ENCODE peak calls at places on chromosome 14, in nine cellular contexts. One of them, this sample, is unnamed.

GRCh38 chr14:24310666-24311604 is at the start of gene LTB4R:
- DNase-seq in MG63: no peak
- DNase-seq in GM12865: peak; percentile 87
- DNase-seq in ovary: peak; percentile 79
- DNase-seq in CD8-positive, alpha-beta memory T cell: peak; percentile 82
- DNase-seq in left ventricle myocardium inferior: peak; percentile 79
- DNase-seq in neuronal stem cell: no peak
- DNase-seq in fibroblast of lung: peak; percentile 82
- DNase-seq in mucosa of descending colon: peak; percentile 88
- DNase-seq in this sample: peak; percentile 94

GRCh38 chr14:100528962-100529560 is 58.2 kb downstream of the BEGAIN start:
- DNase-seq in left ventricle myocardium inferior: peak; percentile 6
- DNase-seq in MG63: no peak
- DNase-seq in ovary: no peak
- DNase-seq in mucosa of descending colon: no peak
- DNase-seq in CD8-positive, alpha-beta memory T cell: peak; percentile 44
- DNase-seq in neuronal stem cell: no peak
- DNase-seq in fibroblast of lung: no peak
- DNase-seq in GM12865: no peak
- DNase-seq in this sample: peak; percentile 17

GRCh38 chr14:67444395-67444794 is 32.4 kb upstream of the PLEK2 start:
- DNase-seq in GM12865: no peak
- DNase-seq in MG63: no peak
- DNase-seq in left ventricle myocardium inferior: no peak
- DNase-seq in neuronal stem cell: no peak
- DNase-seq in ovary: no peak
- DNase-seq in CD8-positive, alpha-beta memory T cell: no peak
- DNase-seq in fibroblast of lung: no peak
- DNase-seq in mucosa of descending colon: no peak
- DNase-seq in this sample: no peak

GRCh38 chr14:36817071-36817930 is 155.6 kb downstream of the PAX9 start:
- DNase-seq in left ventricle myocardium inferior: no peak
- DNase-seq in GM12865: no peak
- DNase-seq in ovary: no peak
- DNase-seq in MG63: no peak
- DNase-seq in CD8-positive, alpha-beta memory T cell: no peak
- DNase-seq in fibroblast of lung: no peak
- DNase-seq in mucosa of descending colon: no peak
- DNase-seq in neuronal stem cell: no peak
- DNase-seq in this sample: no peak

GRCh38 chr14:78448483-78449094 is 278.4 kb downstream of the NRXN3 start:
- DNase-seq in fibroblast of lung: peak; percentile 3
- DNase-seq in CD8-positive, alpha-beta memory T cell: no peak
- DNase-seq in ovary: no peak
- DNase-seq in neuronal stem cell: peak; percentile 71
- DNase-seq in GM12865: peak; percentile 74
- DNase-seq in MG63: peak; percentile 1
- DNase-seq in left ventricle myocardium inferior: no peak
- DNase-seq in mucosa of descending colon: no peak
- DNase-seq in this sample: peak; percentile 64

GRCh38 chr14:75294649-75295033 is 16.0 kb downstream of the FOS start:
- DNase-seq in fibroblast of lung: no peak
- DNase-seq in GM12865: no peak
- DNase-seq in neuronal stem cell: no peak
- DNase-seq in left ventricle myocardium inferior: no peak
- DNase-seq in CD8-positive, alpha-beta memory T cell: no peak
- DNase-seq in ovary: no peak
- DNase-seq in MG63: no peak
- DNase-seq in mucosa of descending colon: no peak
- DNase-seq in this sample: no peak

GRCh38 chr14:90381999-90382451 is 14.8 kb upstream of the CALM1 start:
- DNase-seq in GM12865: peak; percentile 32
- DNase-seq in ovary: peak; percentile 47
- DNase-seq in MG63: no peak
- DNase-seq in mucosa of descending colon: peak; percentile 88
- DNase-seq in neuronal stem cell: no peak
- DNase-seq in fibroblast of lung: no peak
- DNase-seq in CD8-positive, alpha-beta memory T cell: peak; percentile 54
- DNase-seq in left ventricle myocardium inferior: no peak
- DNase-seq in this sample: peak; percentile 86

GRCh38 chr14:57209561-57209960 is 59.1 kb downstream of the EXOC5 start:
- DNase-seq in MG63: no peak
- DNase-seq in GM12865: no peak
- DNase-seq in neuronal stem cell: no peak
- DNase-seq in fibroblast of lung: peak; percentile 74
- DNase-seq in mucosa of descending colon: no peak
- DNase-seq in CD8-positive, alpha-beta memory T cell: no peak
- DNase-seq in ovary: no peak
- DNase-seq in left ventricle myocardium inferior: no peak
- DNase-seq in this sample: no peak

GRCh38 chr14:68148276-68148675 is 328.7 kb downstream of the RAD51B start:
- DNase-seq in GM12865: no peak
- DNase-seq in mucosa of descending colon: no peak
- DNase-seq in left ventricle myocardium inferior: no peak
- DNase-seq in MG63: peak; percentile 30
- DNase-seq in CD8-positive, alpha-beta memory T cell: no peak
- DNase-seq in ovary: no peak
- DNase-seq in fibroblast of lung: peak; percentile 66
- DNase-seq in neuronal stem cell: no peak
- DNase-seq in this sample: no peak

GRCh38 chr14:45526715-45527549 is 273.9 kb upstream of the MIS18BP1 start:
- DNase-seq in MG63: peak; percentile 8
- DNase-seq in left ventricle myocardium inferior: no peak
- DNase-seq in ovary: no peak
- DNase-seq in fibroblast of lung: no peak
- DNase-seq in neuronal stem cell: peak; percentile 32
- DNase-seq in mucosa of descending colon: peak; percentile 32
- DNase-seq in CD8-positive, alpha-beta memory T cell: no peak
- DNase-seq in GM12865: peak; percentile 48
- DNase-seq in this sample: peak; percentile 67

GRCh38 chr14:28754209-28754985 is 12.2 kb upstream of the FOXG1 start:
- DNase-seq in mucosa of descending colon: no peak
- DNase-seq in ovary: no peak
- DNase-seq in neuronal stem cell: no peak
- DNase-seq in MG63: no peak
- DNase-seq in CD8-positive, alpha-beta memory T cell: no peak
- DNase-seq in fibroblast of lung: peak; percentile 29
- DNase-seq in GM12865: peak; percentile 55
- DNase-seq in left ventricle myocardium inferior: no peak
- DNase-seq in this sample: no peak

GRCh38 chr14:70005281-70005805 is 126.1 kb downstream of the SMOC1 start:
- DNase-seq in ovary: no peak
- DNase-seq in neuronal stem cell: no peak
- DNase-seq in CD8-positive, alpha-beta memory T cell: no peak
- DNase-seq in mucosa of descending colon: no peak
- DNase-seq in left ventricle myocardium inferior: no peak
- DNase-seq in fibroblast of lung: no peak
- DNase-seq in GM12865: no peak
- DNase-seq in MG63: no peak
- DNase-seq in this sample: no peak

GRCh38 chr14:99342906-99343305 is 70.9 kb upstream of the BCL11B start:
- DNase-seq in CD8-positive, alpha-beta memory T cell: no peak
- DNase-seq in fibroblast of lung: no peak
- DNase-seq in neuronal stem cell: no peak
- DNase-seq in mucosa of descending colon: no peak
- DNase-seq in left ventricle myocardium inferior: no peak
- DNase-seq in ovary: no peak
- DNase-seq in GM12865: no peak
- DNase-seq in MG63: no peak
- DNase-seq in this sample: no peak

GRCh38 chr14:106844608-106845285 is 1318.4 kb downstream of the TMEM121 start:
- DNase-seq in fibroblast of lung: no peak
- DNase-seq in GM12865: peak; percentile 68
- DNase-seq in MG63: no peak
- DNase-seq in ovary: peak; percentile 86
- DNase-seq in left ventricle myocardium inferior: peak; percentile 75
- DNase-seq in CD8-positive, alpha-beta memory T cell: peak; percentile 79
- DNase-seq in neuronal stem cell: no peak
- DNase-seq in mucosa of descending colon: peak; percentile 90
- DNase-seq in this sample: peak; percentile 76

GRCh38 chr14:73757876-73758391 is 43.8 kb upstream of the PNMA1 start:
- DNase-seq in GM12865: no peak
- DNase-seq in CD8-positive, alpha-beta memory T cell: no peak
- DNase-seq in left ventricle myocardium inferior: no peak
- DNase-seq in MG63: peak; percentile 22
- DNase-seq in mucosa of descending colon: peak; percentile 68
- DNase-seq in fibroblast of lung: no peak
- DNase-seq in neuronal stem cell: no peak
- DNase-seq in ovary: no peak
- DNase-seq in this sample: no peak
- H3K4me3 ChIP-seq in GM12865: peak overlapping the region; percentile 73
- H3K4me3 ChIP-seq in CD8-positive, alpha-beta memory T cell: peak overlapping the region; percentile 73
- H3K4me3 ChIP-seq in left ventricle myocardium inferior: peak overlapping the region; percentile 88
- H3K4me3 ChIP-seq in MG63: peak overlapping the region; percentile 62
- H3K4me3 ChIP-seq in mucosa of descending colon: no peak overlapping the region
- H3K4me3 ChIP-seq in fibroblast of lung: peak overlapping the region; percentile 56
- H3K4me3 ChIP-seq in neuronal stem cell: no peak overlapping the region
- H3K4me3 ChIP-seq in ovary: peak overlapping the region; percentile 56
- H3K4me3 ChIP-seq in this sample: peak overlapping the region; percentile 22

DNA sequence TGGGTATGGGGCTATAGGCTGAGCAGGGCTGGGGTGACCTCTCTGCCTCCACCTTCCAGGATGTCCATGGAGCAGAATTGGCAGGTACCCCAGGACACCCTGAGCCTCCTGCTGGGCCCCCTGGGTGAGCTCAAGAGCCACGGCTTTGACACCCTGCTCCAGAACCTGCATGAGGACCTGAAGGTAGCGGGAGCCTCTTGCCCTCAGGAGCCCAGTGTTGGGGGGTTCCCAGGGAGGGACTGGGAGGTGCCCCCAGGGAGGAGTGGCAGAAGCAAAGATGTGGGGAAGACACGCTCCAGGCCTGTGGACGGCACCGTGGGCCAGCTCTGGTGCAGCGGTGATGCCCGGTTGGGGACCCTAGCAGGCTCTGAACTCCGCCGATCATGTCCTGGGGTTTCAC is 8.3 kb downstream of the TNFAIP2 start:
- DNase-seq in left ventricle myocardium inferior: no peak
- DNase-seq in GM12865: no peak
- DNase-seq in fibroblast of lung: no peak
- DNase-seq in MG63: no peak
- DNase-seq in mucosa of descending colon: no peak
- DNase-seq in ovary: no peak
- DNase-seq in CD8-positive, alpha-beta memory T cell: no peak
- DNase-seq in neuronal stem cell: no peak
- DNase-seq in this sample: peak; percentile 68
- H3K4me3 ChIP-seq in left ventricle myocardium inferior: no peak overlapping the region
- H3K4me3 ChIP-seq in GM12865: no peak overlapping the region
- H3K4me3 ChIP-seq in fibroblast of lung: no peak overlapping the region
- H3K4me3 ChIP-seq in MG63: no peak overlapping the region
- H3K4me3 ChIP-seq in mucosa of descending colon: no peak overlapping the region
- H3K4me3 ChIP-seq in ovary: no peak overlapping the region
- H3K4me3 ChIP-seq in CD8-positive, alpha-beta memory T cell: no peak overlapping the region
- H3K4me3 ChIP-seq in neuronal stem cell: no peak overlapping the region
- H3K4me3 ChIP-seq in this sample: no peak overlapping the region

GRCh38 chr14:32473476-32473875 is 144.4 kb downstream of the AKAP6 start:
- DNase-seq in neuronal stem cell: no peak
- DNase-seq in ovary: no peak
- DNase-seq in GM12865: no peak
- DNase-seq in CD8-positive, alpha-beta memory T cell: no peak
- DNase-seq in left ventricle myocardium inferior: peak; percentile 41
- DNase-seq in MG63: peak; percentile 76
- DNase-seq in mucosa of descending colon: no peak
- DNase-seq in fibroblast of lung: peak; percentile 87
- DNase-seq in this sample: no peak
- H3K4me3 ChIP-seq in neuronal stem cell: no peak overlapping the region
- H3K4me3 ChIP-seq in ovary: no peak overlapping the region
- H3K4me3 ChIP-seq in GM12865: no peak overlapping the region
- H3K4me3 ChIP-seq in CD8-positive, alpha-beta memory T cell: no peak overlapping the region
- H3K4me3 ChIP-seq in left ventricle myocardium inferior: no peak overlapping the region
- H3K4me3 ChIP-seq in MG63: no peak overlapping the region
- H3K4me3 ChIP-seq in mucosa of descending colon: no peak overlapping the region
- H3K4me3 ChIP-seq in fibroblast of lung: no peak overlapping the region
- H3K4me3 ChIP-seq in this sample: no peak overlapping the region

GRCh38 chr14:76768671-76769500 is 7.6 kb downstream of the VASH1 start:
- DNase-seq in ovary: peak; percentile 9
- DNase-seq in neuronal stem cell: no peak
- DNase-seq in left ventricle myocardium inferior: no peak
- DNase-seq in GM12865: no peak
- DNase-seq in CD8-positive, alpha-beta memory T cell: no peak
- DNase-seq in fibroblast of lung: no peak
- DNase-seq in mucosa of descending colon: no peak
- DNase-seq in MG63: no peak
- DNase-seq in this sample: no peak
- H3K4me3 ChIP-seq in ovary: no peak overlapping the region
- H3K4me3 ChIP-seq in neuronal stem cell: no peak overlapping the region
- H3K4me3 ChIP-seq in left ventricle myocardium inferior: peak overlapping the region; percentile 39
- H3K4me3 ChIP-seq in GM12865: no peak overlapping the region
- H3K4me3 ChIP-seq in CD8-positive, alpha-beta memory T cell: peak overlapping the region; percentile 17
- H3K4me3 ChIP-seq in fibroblast of lung: no peak overlapping the region
- H3K4me3 ChIP-seq in mucosa of descending colon: no peak overlapping the region
- H3K4me3 ChIP-seq in MG63: no peak overlapping the region
- H3K4me3 ChIP-seq in this sample: no peak overlapping the region

DNA sequence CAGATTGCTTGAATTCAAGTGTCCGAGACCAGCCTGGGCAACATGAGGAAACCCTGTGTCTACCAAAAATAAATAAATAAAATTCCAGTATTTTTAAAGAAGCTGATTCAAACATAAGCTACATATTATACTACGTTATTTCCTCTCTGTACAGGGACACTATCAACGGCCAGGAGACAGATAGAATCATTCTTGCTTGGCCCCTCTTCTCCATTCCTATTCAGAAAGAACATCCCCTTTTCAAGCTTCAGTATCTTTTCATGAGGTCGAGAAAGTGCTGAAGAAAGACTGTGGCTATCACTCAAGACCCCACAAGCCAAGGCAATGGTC is 314 bp upstream of the DHRS7 start:
- DNase-seq in CD8-positive, alpha-beta memory T cell: no peak
- DNase-seq in left ventricle myocardium inferior: no peak
- DNase-seq in fibroblast of lung: no peak
- DNase-seq in MG63: no peak
- DNase-seq in mucosa of descending colon: no peak
- DNase-seq in neuronal stem cell: no peak
- DNase-seq in ovary: no peak
- DNase-seq in GM12865: no peak
- DNase-seq in this sample: no peak
- H3K4me3 ChIP-seq in CD8-positive, alpha-beta memory T cell: peak overlapping the region; percentile 92
- H3K4me3 ChIP-seq in left ventricle myocardium inferior: peak overlapping the region; percentile 97
- H3K4me3 ChIP-seq in fibroblast of lung: peak overlapping the region; percentile 61
- H3K4me3 ChIP-seq in MG63: peak overlapping the region; percentile 74
- H3K4me3 ChIP-seq in mucosa of descending colon: peak overlapping the region; percentile 84
- H3K4me3 ChIP-seq in neuronal stem cell: no peak overlapping the region
- H3K4me3 ChIP-seq in ovary: peak overlapping the region; percentile 71
- H3K4me3 ChIP-seq in GM12865: peak overlapping the region; percentile 82
- H3K4me3 ChIP-seq in this sample: peak overlapping the region; percentile 65

GRCh38 chr14:52366796-52367315 is 52.7 kb downstream of the PTGER2 start:
- DNase-seq in left ventricle myocardium inferior: no peak
- DNase-seq in neuronal stem cell: no peak
- DNase-seq in fibroblast of lung: no peak
- DNase-seq in ovary: no peak
- DNase-seq in MG63: no peak
- DNase-seq in CD8-positive, alpha-beta memory T cell: no peak
- DNase-seq in GM12865: no peak
- DNase-seq in mucosa of descending colon: no peak
- DNase-seq in this sample: no peak
- H3K4me3 ChIP-seq in left ventricle myocardium inferior: no peak overlapping the region
- H3K4me3 ChIP-seq in neuronal stem cell: no peak overlapping the region
- H3K4me3 ChIP-seq in fibroblast of lung: no peak overlapping the region
- H3K4me3 ChIP-seq in ovary: no peak overlapping the region
- H3K4me3 ChIP-seq in MG63: no peak overlapping the region
- H3K4me3 ChIP-seq in CD8-positive, alpha-beta memory T cell: no peak overlapping the region
- H3K4me3 ChIP-seq in GM12865: no peak overlapping the region
- H3K4me3 ChIP-seq in mucosa of descending colon: no peak overlapping the region
- H3K4me3 ChIP-seq in this sample: no peak overlapping the region

This sample was measured in pancreas.